ENCODE peak calls at places on chromosomes 7 and 10, in eight cellular contexts. E, H, D, K, S, M, Z and J are unnamed samples. For H3K36me3, the result is how much of the 10 kb centered on the place peaks cover.

GRCh38 chr10:73000973-73001372 is 46.4 kb upstream of the PLA2G12B start:
- DNase-seq in E (no peak), D (no peak), K (no peak), H (no peak), Z (no peak), S (no peak), M (no peak), J (no peak)

GRCh38 chr7:131774419-131775220 is 218.2 kb upstream of the PODXL start:
- DNase-seq in K (no peak), H (no peak), D (no peak), M (no peak), Z (no peak), S (no peak), E (no peak), J (no peak)

GRCh38 chr10:107165007-107165406 is 501 bp upstream of the SORCS1 start:
- DNase-seq in S (no peak), H (no peak), Z (no peak), E (no peak), D (no peak), M (no peak), K (no peak), J (no peak)

GRCh38 chr7:13327669-13328068 is 640.2 kb downstream of the ARL4A start:
- DNase-seq in D (no peak), H (no peak), E (no peak), K (no peak), Z (no peak), M (no peak), S (no peak), J (peak)

GRCh38 chr7:31776616-31777015 is 89.6 kb downstream of the PPP1R17 start:
- DNase-seq in E (no peak), Z (no peak), S (no peak), D (no peak), H (peak), K (no peak), M (no peak), J (peak)

GRCh38 chr10:90417056-90417455 is 440.8 kb downstream of the HTR7 start:
- DNase-seq in D (no peak), K (no peak), H (peak), Z (no peak), E (peak), M (no peak), S (no peak), J (peak)

GRCh38 chr7:120550494-120551048 is 277.6 kb downstream of the KCND2 start:
- DNase-seq in Z (no peak), M (no peak), S (no peak), K (no peak), D (no peak), H (no peak), E (no peak), J (peak)

GRCh38 chr7:118846977-118847376 is 622.5 kb downstream of the ANKRD7 start:
- DNase-seq in S (no peak), E (no peak), H (no peak), M (no peak), D (no peak), Z (no peak), K (no peak), J (no peak)

GRCh38 chr10:88466786-88467185 is 116.3 kb downstream of the RNLS start:
- DNase-seq in D (no peak), Z (no peak), S (no peak), H (no peak), K (no peak), M (no peak), E (no peak), J (no peak)

GRCh38 chr10:54797636-54798395 is 3.2 kb downstream of the PCDH15 start:
- DNase-seq in K (no peak), Z (no peak), H (no peak), E (no peak), D (no peak), S (no peak), M (no peak), J (no peak)

GRCh38 chr10:66836057-66836456 is 89.8 kb upstream of the LRRTM3 start:
- DNase-seq in H (peak), E (peak), D (no peak), M (no peak), Z (no peak), K (no peak), S (no peak), J (peak)

GRCh38 chr7:137727413-137727812 is 119.4 kb downstream of the DGKI start:
- DNase-seq in Z (no peak), H (no peak), M (no peak), K (no peak), D (no peak), E (no peak), S (no peak), J (no peak)

GRCh38 chr7:155533827-155534690 is 12.3 kb downstream of the CNPY1 start:
- DNase-seq in K (no peak), E (peak), H (no peak), M (peak), D (no peak), S (no peak), Z (peak), J (no peak)

GRCh38 chr7:155534691-155535090 is 11.7 kb downstream of the CNPY1 start:
- DNase-seq in M (peak), Z (no peak), H (no peak), E (no peak), K (no peak), D (no peak), S (no peak), J (no peak)

GRCh38 chr7:155531686-155532085 is 14.7 kb downstream of the CNPY1 start:
- DNase-seq in H (no peak), S (no peak), K (no peak), E (peak), Z (no peak), D (no peak), M (peak), J (no peak)

GRCh38 chr7:155533120-155533826 is 13.1 kb downstream of the CNPY1 start:
- DNase-seq in S (no peak), D (no peak), H (no peak), M (peak), Z (no peak), E (no peak), K (no peak), J (no peak)

GRCh38 chr7:155532792-155533119 is 13.6 kb downstream of the CNPY1 start:
- DNase-seq in H (no peak), D (no peak), K (no peak), E (no peak), S (no peak), M (peak), Z (no peak), J (no peak)
- H3K4me3 ChIP-seq in H (no peak), D (no peak), K (no peak), E (no peak), S (no peak), M (no peak), Z (no peak), J (no peak)

GRCh38 chr10:12690525-12691139 is 310.9 kb downstream of the CCDC3 start:
- DNase-seq in D (no peak), S (no peak), M (peak), H (no peak), Z (no peak), K (no peak), E (peak), J (no peak)

GRCh38 chr10:12689893-12690292 is 311.6 kb downstream of the CCDC3 start:
- DNase-seq in Z (no peak), H (no peak), D (no peak), M (peak), S (no peak), K (no peak), E (no peak), J (no peak)

GRCh38 chr10:12684784-12685183 is 316.7 kb downstream of the CCDC3 start:
- DNase-seq in K (no peak), S (peak), D (no peak), Z (peak), E (no peak), H (no peak), M (no peak), J (no peak)

GRCh38 chr10:12685261-12685861 is 316.2 kb downstream of the CCDC3 start:
- DNase-seq in M (no peak), H (no peak), Z (no peak), K (no peak), S (no peak), D (no peak), E (no peak), J (peak)

GRCh38 chr10:12687996-12688395 is 313.5 kb downstream of the CCDC3 start:
- DNase-seq in D (no peak), S (no peak), Z (no peak), K (no peak), E (no peak), M (no peak), H (no peak), J (no peak)
- TF ChIP-seq CTCF in D (no peak), S (no peak), Z (no peak), K (no peak), E (no peak), M (no peak), H (no peak), J (no peak)

GRCh38 chr7:129405527-129405926 is 28.7 kb upstream of the STRIP2 start:
- DNase-seq in D (no peak), H (no peak), M (no peak), E (no peak), Z (no peak), K (no peak), S (no peak), J (no peak)
- H3K36me3 ChIP-seq in D (under half), H (under half), M (under half), E (under half), Z (under half), K (under half), S (under half), J (under half)

GRCh38 chr7:27116521-27116946 is 14.0 kb downstream of the HOXA4 start:
- DNase-seq in Z (no peak), M (no peak), K (no peak), E (no peak), H (no peak), D (no peak), S (peak), J (no peak)
- H3K4me3 ChIP-seq in Z (no peak), M (peak), K (peak), E (no peak), H (peak), D (no peak), S (peak), J (peak)

GRCh38 chr7:78323118-78323517 is 524.5 kb downstream of the PHTF2 start:
- DNase-seq in K (no peak), S (no peak), E (no peak), H (no peak), Z (no peak), D (no peak), M (no peak), J (no peak)

GRCh38 chr7:78316110-78316509 is 517.5 kb downstream of the PHTF2 start:
- DNase-seq in H (no peak), Z (no peak), S (no peak), E (no peak), K (no peak), M (no peak), D (no peak), J (no peak)

GRCh38 chr7:78315119-78315518 is 516.5 kb downstream of the PHTF2 start:
- DNase-seq in S (no peak), E (no peak), Z (no peak), M (no peak), H (no peak), D (no peak), K (no peak), J (no peak)

GRCh38 chr7:78317371-78317770 is 518.8 kb downstream of the PHTF2 start:
- DNase-seq in H (no peak), Z (no peak), K (no peak), D (no peak), E (no peak), M (no peak), S (no peak), J (no peak)
- TF ChIP-seq CTCF in H (no peak), Z (no peak), K (no peak), D (no peak), E (no peak), M (no peak), S (no peak), J (no peak)

GRCh38 chr7:107976620-107977019 is 26.3 kb downstream of the LAMB1 start:
- DNase-seq in K (no peak), E (no peak), H (no peak), M (no peak), D (no peak), S (no peak), Z (no peak), J (no peak)
- H3K36me3 ChIP-seq in K (under half), E (under half), H (under half), M (under half), D (under half), S (under half), Z (under half), J (half or more)